ENCODE peak calls at places on chromosomes 1 and 21, in four cellular contexts. One of them, this sample, is unnamed.

GRCh38 chr1:12405325-12406217 is 175.7 kb downstream of the VPS13D start:
- DNase-seq in HL-60: no peak
- DNase-seq in stomach: peak
- DNase-seq in esophagus muscularis mucosa: no peak
- DNase-seq in this sample: no peak

GRCh38 chr21:15992171-15992570 is 262.4 kb downstream of the USP25 start:
- DNase-seq in HL-60: no peak
- DNase-seq in stomach: no peak
- DNase-seq in esophagus muscularis mucosa: no peak
- DNase-seq in this sample: no peak

GRCh38 chr1:205455581-205456382 is at the start of gene BLACAT1:
- DNase-seq in HL-60: no peak
- DNase-seq in stomach: no peak
- DNase-seq in esophagus muscularis mucosa: no peak
- DNase-seq in this sample: no peak

GRCh38 chr1:182617734-182618288 is 13.6 kb upstream of the RGS16 start:
- DNase-seq in HL-60: no peak
- DNase-seq in stomach: no peak
- DNase-seq in esophagus muscularis mucosa: no peak
- DNase-seq in this sample: no peak

GRCh38 chr1:160108888-160109662 is 6.5 kb upstream of the ATP1A2 start:
- DNase-seq in HL-60: peak
- DNase-seq in stomach: no peak
- DNase-seq in esophagus muscularis mucosa: no peak
- DNase-seq in this sample: no peak

GRCh38 chr1:21926814-21927530 is 10.1 kb downstream of the HSPG2 start:
- DNase-seq in HL-60: no peak
- DNase-seq in stomach: no peak
- DNase-seq in esophagus muscularis mucosa: no peak
- DNase-seq in this sample: no peak

GRCh38 chr1:166952002-166952746 is 23.2 kb downstream of the ILDR2 start:
- DNase-seq in HL-60: no peak
- DNase-seq in stomach: no peak
- DNase-seq in esophagus muscularis mucosa: peak
- DNase-seq in this sample: no peak

GRCh38 chr1:61337981-61338848 is 255.9 kb downstream of the NFIA start:
- DNase-seq in HL-60: no peak
- DNase-seq in stomach: peak
- DNase-seq in esophagus muscularis mucosa: no peak
- DNase-seq in this sample: no peak

GRCh38 chr1:205127646-205128045 is 5.9 kb upstream of the RBBP5 start:
- DNase-seq in HL-60: peak
- DNase-seq in stomach: no peak
- DNase-seq in esophagus muscularis mucosa: no peak
- DNase-seq in this sample: no peak

DNA sequence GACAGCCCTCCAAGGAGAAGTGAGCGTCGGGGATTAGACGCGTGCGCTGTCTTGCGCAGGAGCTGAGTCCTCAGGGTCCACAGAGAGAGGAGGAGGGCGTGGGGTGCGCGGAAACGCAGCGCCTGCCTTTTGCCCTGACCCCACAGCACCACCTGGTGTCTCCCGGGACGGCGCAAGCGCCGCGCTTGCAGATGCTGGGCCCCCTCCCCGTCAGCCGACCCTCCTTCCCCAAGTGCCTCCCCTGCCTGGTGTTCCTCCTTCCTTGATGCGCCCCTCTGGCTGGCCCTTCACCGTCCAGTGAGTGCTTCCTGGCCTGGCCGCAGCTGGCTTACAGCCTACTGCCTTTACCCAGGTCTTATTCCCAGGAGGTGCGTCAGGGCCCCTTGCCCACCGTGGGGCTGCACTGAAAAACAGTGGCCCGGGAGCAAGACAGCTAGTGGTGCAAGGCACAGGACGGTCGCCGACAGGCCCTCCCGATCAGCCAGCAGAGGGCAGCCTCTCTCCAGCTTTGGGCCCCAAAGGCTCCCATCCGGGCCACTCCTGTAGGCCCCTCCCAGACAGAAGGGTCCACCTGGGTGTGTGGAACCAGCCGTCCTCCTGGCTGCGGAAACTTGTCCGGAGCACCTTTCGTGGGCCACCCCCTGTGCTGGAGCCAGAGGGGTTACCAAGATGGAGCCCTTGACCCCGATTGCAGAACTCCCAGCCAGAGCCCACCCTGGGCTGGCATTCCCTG is 12.9 kb upstream of the PHLDA3 start:
- DNase-seq in HL-60: peak
- DNase-seq in stomach: peak
- DNase-seq in esophagus muscularis mucosa: peak
- DNase-seq in this sample: peak
- TF ChIP-seq POLR2AphosphoS5 in HL-60: no peak
- TF ChIP-seq POLR2AphosphoS5 in stomach: peak
- TF ChIP-seq POLR2AphosphoS5 in esophagus muscularis mucosa: peak
- TF ChIP-seq POLR2AphosphoS5 in this sample: no peak

GRCh38 chr1:203627819-203628184 is 1.2 kb downstream of the ATP2B4 start:
- DNase-seq in HL-60: peak
- DNase-seq in stomach: peak
- DNase-seq in esophagus muscularis mucosa: no peak
- DNase-seq in this sample: no peak
- TF ChIP-seq POLR2AphosphoS5 in HL-60: peak
- TF ChIP-seq POLR2AphosphoS5 in stomach: no peak
- TF ChIP-seq POLR2AphosphoS5 in esophagus muscularis mucosa: peak
- TF ChIP-seq POLR2AphosphoS5 in this sample: no peak

GRCh38 chr1:78231894-78232293 is 186.1 kb downstream of the GIPC2 start:
- DNase-seq in HL-60: no peak
- DNase-seq in stomach: no peak
- DNase-seq in esophagus muscularis mucosa: no peak
- DNase-seq in this sample: no peak

GRCh38 chr1:78232630-78233029 is 186.9 kb downstream of the GIPC2 start:
- DNase-seq in HL-60: no peak
- DNase-seq in stomach: no peak
- DNase-seq in esophagus muscularis mucosa: no peak
- DNase-seq in this sample: no peak

GRCh38 chr1:78227705-78228260 is 182.0 kb downstream of the GIPC2 start:
- DNase-seq in HL-60: no peak
- DNase-seq in stomach: no peak
- DNase-seq in esophagus muscularis mucosa: no peak
- DNase-seq in this sample: no peak

GRCh38 chr1:78229344-78229743 is 183.6 kb downstream of the GIPC2 start:
- DNase-seq in HL-60: no peak
- DNase-seq in stomach: no peak
- DNase-seq in esophagus muscularis mucosa: no peak
- DNase-seq in this sample: no peak

GRCh38 chr1:78231477-78231876 is 185.7 kb downstream of the GIPC2 start:
- DNase-seq in HL-60: no peak
- DNase-seq in stomach: no peak
- DNase-seq in esophagus muscularis mucosa: no peak
- DNase-seq in this sample: no peak
- TF ChIP-seq POLR2AphosphoS5 in HL-60: no peak
- TF ChIP-seq POLR2AphosphoS5 in stomach: no peak
- TF ChIP-seq POLR2AphosphoS5 in esophagus muscularis mucosa: no peak
- TF ChIP-seq POLR2AphosphoS5 in this sample: no peak

GRCh38 chr1:244843148-244843978 is 7.9 kb downstream of the COX20 start:
- DNase-seq in HL-60: no peak
- DNase-seq in stomach: no peak
- DNase-seq in esophagus muscularis mucosa: no peak
- DNase-seq in this sample: no peak

GRCh38 chr1:244837597-244838258 is 2.3 kb downstream of the COX20 start:
- DNase-seq in HL-60: no peak
- DNase-seq in stomach: no peak
- DNase-seq in esophagus muscularis mucosa: no peak
- DNase-seq in this sample: no peak

GRCh38 chr1:244839656-244840055 is 4.2 kb downstream of the COX20 start:
- DNase-seq in HL-60: no peak
- DNase-seq in stomach: no peak
- DNase-seq in esophagus muscularis mucosa: no peak
- DNase-seq in this sample: no peak

GRCh38 chr1:244841274-244841927 is 5.9 kb downstream of the COX20 start:
- DNase-seq in HL-60: no peak
- DNase-seq in stomach: no peak
- DNase-seq in esophagus muscularis mucosa: no peak
- DNase-seq in this sample: no peak

GRCh38 chr1:244840219-244840794 is 4.8 kb downstream of the COX20 start:
- DNase-seq in HL-60: no peak
- DNase-seq in stomach: no peak
- DNase-seq in esophagus muscularis mucosa: no peak
- DNase-seq in this sample: no peak
- TF ChIP-seq POLR2AphosphoS5 in HL-60: peak
- TF ChIP-seq POLR2AphosphoS5 in stomach: no peak
- TF ChIP-seq POLR2AphosphoS5 in esophagus muscularis mucosa: no peak
- TF ChIP-seq POLR2AphosphoS5 in this sample: no peak

GRCh38 chr21:25459993-25460392 is 147.3 kb downstream of the MRPL39 start:
- DNase-seq in HL-60: no peak
- DNase-seq in stomach: no peak
- DNase-seq in esophagus muscularis mucosa: no peak
- DNase-seq in this sample: no peak

GRCh38 chr21:25461730-25462129 is 145.6 kb downstream of the MRPL39 start:
- DNase-seq in HL-60: no peak
- DNase-seq in stomach: no peak
- DNase-seq in esophagus muscularis mucosa: no peak
- DNase-seq in this sample: no peak

GRCh38 chr21:25464275-25464674 is 143.0 kb downstream of the MRPL39 start:
- DNase-seq in HL-60: no peak
- DNase-seq in stomach: no peak
- DNase-seq in esophagus muscularis mucosa: no peak
- DNase-seq in this sample: no peak

GRCh38 chr21:25465263-25465662 is 142.0 kb downstream of the MRPL39 start:
- DNase-seq in HL-60: no peak
- DNase-seq in stomach: no peak
- DNase-seq in esophagus muscularis mucosa: no peak
- DNase-seq in this sample: no peak

GRCh38 chr21:25462517-25462971 is 144.7 kb downstream of the MRPL39 start:
- DNase-seq in HL-60: no peak
- DNase-seq in stomach: no peak
- DNase-seq in esophagus muscularis mucosa: no peak
- DNase-seq in this sample: no peak
- TF ChIP-seq POLR2AphosphoS5 in HL-60: no peak
- TF ChIP-seq POLR2AphosphoS5 in stomach: no peak
- TF ChIP-seq POLR2AphosphoS5 in esophagus muscularis mucosa: no peak
- TF ChIP-seq POLR2AphosphoS5 in this sample: peak

DNA sequence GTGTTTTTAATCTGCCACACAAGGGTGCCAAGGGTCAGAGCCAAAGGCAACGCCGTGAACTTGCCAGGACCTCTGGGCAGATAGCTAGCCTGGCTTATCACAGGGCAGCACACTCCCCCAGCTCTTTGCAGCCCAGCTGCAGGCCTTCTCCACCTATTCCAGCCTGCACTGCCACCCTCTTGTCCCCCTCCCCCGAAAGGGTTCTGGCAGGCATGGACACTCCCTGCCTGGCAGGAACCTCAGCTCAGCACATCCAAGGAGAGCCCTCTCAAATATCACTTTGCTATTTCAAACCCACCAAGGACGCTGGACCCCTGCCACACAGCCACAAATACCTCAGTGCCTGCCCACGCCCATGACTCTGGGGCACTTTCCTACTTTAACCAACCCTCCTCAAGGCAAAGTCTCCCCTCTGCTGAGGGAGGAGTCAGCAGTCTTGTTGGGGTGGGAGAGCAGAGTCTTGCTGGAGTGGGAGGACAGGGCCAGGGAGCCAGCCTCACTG is 9.1 kb downstream of the SSBP3 start:
- DNase-seq in HL-60: no peak
- DNase-seq in stomach: peak
- DNase-seq in esophagus muscularis mucosa: no peak
- DNase-seq in this sample: no peak
- TF ChIP-seq POLR2AphosphoS5 in HL-60: no peak
- TF ChIP-seq POLR2AphosphoS5 in stomach: no peak
- TF ChIP-seq POLR2AphosphoS5 in esophagus muscularis mucosa: no peak
- TF ChIP-seq POLR2AphosphoS5 in this sample: no peak

GRCh38 chr1:208161656-208162375 is 82.4 kb downstream of the PLXNA2 start:
- DNase-seq in HL-60: no peak
- DNase-seq in stomach: no peak
- DNase-seq in esophagus muscularis mucosa: no peak
- DNase-seq in this sample: no peak
- TF ChIP-seq POLR2AphosphoS5 in HL-60: no peak
- TF ChIP-seq POLR2AphosphoS5 in stomach: no peak
- TF ChIP-seq POLR2AphosphoS5 in esophagus muscularis mucosa: peak
- TF ChIP-seq POLR2AphosphoS5 in this sample: no peak

GRCh38 chr1:85203573-85204169 is 2.9 kb upstream of the SYDE2 start:
- DNase-seq in HL-60: no peak
- DNase-seq in stomach: no peak
- DNase-seq in esophagus muscularis mucosa: no peak
- DNase-seq in this sample: no peak
- TF ChIP-seq POLR2AphosphoS5 in HL-60: no peak
- TF ChIP-seq POLR2AphosphoS5 in stomach: no peak
- TF ChIP-seq POLR2AphosphoS5 in esophagus muscularis mucosa: no peak
- TF ChIP-seq POLR2AphosphoS5 in this sample: no peak

This sample was measured in GM12892.